ENCODE peak calls at places on chromosomes 3 and 15, in four cellular contexts. One of them, this sample, is unnamed.

GRCh38 chr3:177810162-177810623 is 612.9 kb upstream of the TBL1XR1 start:
- DNase-seq in A549: peak
- DNase-seq in HepG2: peak
- DNase-seq in K562: no peak
- DNase-seq in this sample: no peak

GRCh38 chr15:31300208-31300661 is 26.4 kb upstream of the KLF13 start:
- DNase-seq in HepG2: no peak
- DNase-seq in K562: no peak
- DNase-seq in A549: no peak
- DNase-seq in this sample: no peak

GRCh38 chr3:11721114-11721440 is 77.4 kb upstream of the VGLL4 start:
- DNase-seq in A549: no peak
- DNase-seq in K562: no peak
- DNase-seq in HepG2: no peak
- DNase-seq in this sample: no peak

GRCh38 chr3:149659173-149659468 is 1.3 kb upstream of the WWTR1 start:
- DNase-seq in A549: no peak
- DNase-seq in K562: no peak
- DNase-seq in HepG2: no peak
- DNase-seq in this sample: no peak

GRCh38 chr3:195061756-195062655 is 209.0 kb downstream of the XXYLT1 start:
- DNase-seq in A549: no peak
- DNase-seq in K562: no peak
- DNase-seq in HepG2: no peak
- DNase-seq in this sample: no peak

GRCh38 chr15:29871401-29871800 is 49.1 kb upstream of the TJP1 start:
- DNase-seq in HepG2: no peak
- DNase-seq in A549: no peak
- DNase-seq in K562: no peak
- DNase-seq in this sample: no peak

GRCh38 chr15:78304487-78305413 is 5.3 kb upstream of the SKIC8 start:
- DNase-seq in A549: no peak
- DNase-seq in K562: no peak
- DNase-seq in HepG2: no peak
- DNase-seq in this sample: no peak

GRCh38 chr3:124078978-124079911 is 87.3 kb upstream of the ROPN1 start:
- DNase-seq in HepG2: peak
- DNase-seq in A549: peak
- DNase-seq in K562: peak
- DNase-seq in this sample: no peak

GRCh38 chr3:139099968-139100817 is 55.5 kb upstream of the PRR23C start:
- DNase-seq in A549: no peak
- DNase-seq in K562: no peak
- DNase-seq in HepG2: no peak
- DNase-seq in this sample: no peak

GRCh38 chr3:8938021-8938420 is 25.3 kb downstream of the RAD18 start:
- DNase-seq in K562: no peak
- DNase-seq in A549: peak
- DNase-seq in HepG2: peak
- DNase-seq in this sample: no peak

GRCh38 chr3:129119365-129120100 is 2.1 kb downstream of the RAB43 start:
- DNase-seq in A549: no peak
- DNase-seq in HepG2: peak
- DNase-seq in K562: no peak
- DNase-seq in this sample: no peak

GRCh38 chr15:60477164-60477563 is 1.8 kb downstream of the ICE2 start:
- DNase-seq in A549: no peak
- DNase-seq in K562: no peak
- DNase-seq in HepG2: no peak
- DNase-seq in this sample: no peak

GRCh38 chr15:60477991-60478632 is 830 bp downstream of the ICE2 start:
- DNase-seq in HepG2: peak
- DNase-seq in K562: peak
- DNase-seq in A549: peak
- DNase-seq in this sample: no peak

GRCh38 chr15:60478633-60479360 is at the start of gene ICE2:
- DNase-seq in HepG2: peak
- DNase-seq in A549: peak
- DNase-seq in K562: peak
- DNase-seq in this sample: peak

GRCh38 chr15:60479361-60479684 is 381 bp upstream of the ICE2 start:
- DNase-seq in A549: no peak
- DNase-seq in HepG2: no peak
- DNase-seq in K562: no peak
- DNase-seq in this sample: no peak

DNA sequence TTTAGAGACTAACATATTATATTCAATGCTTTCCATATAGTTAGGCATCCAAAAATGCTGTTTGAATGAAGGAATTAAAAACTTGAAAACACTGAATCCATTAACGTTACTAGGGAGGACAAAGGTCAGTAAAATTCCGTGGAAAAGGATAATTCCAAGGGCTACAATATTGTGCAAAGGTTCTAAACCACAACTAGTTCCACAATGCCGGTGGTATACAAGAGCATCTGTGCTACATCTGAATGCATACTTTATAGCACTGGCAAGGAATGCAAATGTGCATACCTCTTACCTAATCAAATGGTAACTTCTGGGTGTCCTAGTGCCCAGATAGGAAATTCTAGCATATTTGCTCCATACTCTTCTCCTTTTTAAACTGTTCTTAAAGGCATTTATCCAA is 2.2 kb downstream of the ICE2 start:
- DNase-seq in A549: no peak
- DNase-seq in HepG2: peak
- DNase-seq in K562: no peak
- DNase-seq in this sample: no peak
- TF ChIP-seq NR3C1 in A549: no peak
- TF ChIP-seq NR3C1 in HepG2: no peak
- TF ChIP-seq NR3C1 in K562: no peak
- TF ChIP-seq NR3C1 in this sample: no peak

DNA sequence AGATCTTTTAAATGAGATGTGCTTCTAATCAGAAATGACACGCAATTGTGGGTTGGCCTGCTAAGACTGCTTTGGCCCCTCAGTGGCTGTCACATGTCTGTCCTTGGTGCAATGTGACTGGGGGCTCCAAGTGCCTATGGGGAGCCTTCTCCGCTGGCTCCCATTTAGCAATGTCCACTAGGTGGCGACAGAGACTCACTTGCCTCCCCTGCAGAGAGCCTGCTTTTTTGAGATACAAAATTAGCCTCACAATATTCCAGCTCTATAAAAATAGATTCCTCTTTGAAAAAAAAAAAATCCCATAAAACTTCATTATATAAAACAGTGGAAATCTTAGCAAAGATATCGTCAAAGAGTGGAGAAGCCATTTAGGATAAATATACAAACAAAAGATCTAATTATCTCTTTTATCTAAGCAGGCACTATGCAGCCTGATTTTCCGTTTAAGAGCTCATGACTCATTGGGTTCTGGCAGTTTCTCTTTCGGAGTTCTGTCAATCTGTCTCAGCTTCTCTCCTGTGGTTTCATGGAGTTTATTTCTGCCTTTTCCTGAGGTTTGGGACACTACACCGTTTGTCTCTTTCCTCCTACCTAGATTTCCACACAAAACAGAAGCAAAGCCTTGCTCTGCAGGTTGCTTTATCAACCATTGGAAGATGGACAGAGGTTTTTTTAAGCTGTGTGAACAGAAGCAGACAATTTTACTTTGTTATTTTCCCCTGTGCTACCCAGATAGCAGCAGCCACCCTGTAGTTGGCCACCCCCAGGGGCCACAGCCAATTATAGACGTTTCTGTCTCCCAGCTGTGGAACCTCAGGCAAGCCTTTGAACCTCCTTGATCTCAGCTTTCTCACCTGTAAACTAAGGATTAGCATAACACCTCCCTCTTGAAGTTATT is 68.4 kb upstream of the TNFAIP8L3 start:
- DNase-seq in A549: peak
- DNase-seq in K562: peak
- DNase-seq in HepG2: peak
- DNase-seq in this sample: peak
- TF ChIP-seq NR3C1 in A549: no peak
- TF ChIP-seq NR3C1 in K562: no peak
- TF ChIP-seq NR3C1 in HepG2: no peak
- TF ChIP-seq NR3C1 in this sample: no peak

GRCh38 chr15:70141376-70142071 is 43.8 kb upstream of the TLE3 start:
- DNase-seq in A549: no peak
- DNase-seq in HepG2: no peak
- DNase-seq in K562: no peak
- DNase-seq in this sample: no peak

GRCh38 chr15:70140543-70141375 is 43.0 kb upstream of the TLE3 start:
- DNase-seq in HepG2: peak
- DNase-seq in A549: peak
- DNase-seq in K562: no peak
- DNase-seq in this sample: peak

GRCh38 chr15:70142072-70142321 is 44.3 kb upstream of the TLE3 start:
- DNase-seq in A549: no peak
- DNase-seq in HepG2: no peak
- DNase-seq in K562: no peak
- DNase-seq in this sample: no peak

GRCh38 chr15:70140031-70140542 is 42.4 kb upstream of the TLE3 start:
- DNase-seq in K562: no peak
- DNase-seq in HepG2: no peak
- DNase-seq in A549: no peak
- DNase-seq in this sample: no peak

GRCh38 chr15:70142322-70143191 is 44.8 kb upstream of the TLE3 start:
- DNase-seq in HepG2: no peak
- DNase-seq in K562: no peak
- DNase-seq in A549: peak
- DNase-seq in this sample: no peak
- TF ChIP-seq NR3C1 in HepG2: no peak
- TF ChIP-seq NR3C1 in K562: no peak
- TF ChIP-seq NR3C1 in A549: no peak
- TF ChIP-seq NR3C1 in this sample: no peak

GRCh38 chr15:75725719-75726607 is 13.3 kb upstream of the CSPG4 start:
- DNase-seq in A549: no peak
- DNase-seq in HepG2: no peak
- DNase-seq in K562: no peak
- DNase-seq in this sample: no peak

GRCh38 chr15:75721923-75722870 is 9.5 kb upstream of the CSPG4 start:
- DNase-seq in A549: no peak
- DNase-seq in K562: no peak
- DNase-seq in HepG2: no peak
- DNase-seq in this sample: no peak

GRCh38 chr15:75725021-75725718 is 12.5 kb upstream of the CSPG4 start:
- DNase-seq in HepG2: no peak
- DNase-seq in K562: no peak
- DNase-seq in A549: no peak
- DNase-seq in this sample: no peak

GRCh38 chr15:75723171-75723846 is 10.7 kb upstream of the CSPG4 start:
- DNase-seq in HepG2: no peak
- DNase-seq in A549: no peak
- DNase-seq in K562: peak
- DNase-seq in this sample: no peak

DNA sequence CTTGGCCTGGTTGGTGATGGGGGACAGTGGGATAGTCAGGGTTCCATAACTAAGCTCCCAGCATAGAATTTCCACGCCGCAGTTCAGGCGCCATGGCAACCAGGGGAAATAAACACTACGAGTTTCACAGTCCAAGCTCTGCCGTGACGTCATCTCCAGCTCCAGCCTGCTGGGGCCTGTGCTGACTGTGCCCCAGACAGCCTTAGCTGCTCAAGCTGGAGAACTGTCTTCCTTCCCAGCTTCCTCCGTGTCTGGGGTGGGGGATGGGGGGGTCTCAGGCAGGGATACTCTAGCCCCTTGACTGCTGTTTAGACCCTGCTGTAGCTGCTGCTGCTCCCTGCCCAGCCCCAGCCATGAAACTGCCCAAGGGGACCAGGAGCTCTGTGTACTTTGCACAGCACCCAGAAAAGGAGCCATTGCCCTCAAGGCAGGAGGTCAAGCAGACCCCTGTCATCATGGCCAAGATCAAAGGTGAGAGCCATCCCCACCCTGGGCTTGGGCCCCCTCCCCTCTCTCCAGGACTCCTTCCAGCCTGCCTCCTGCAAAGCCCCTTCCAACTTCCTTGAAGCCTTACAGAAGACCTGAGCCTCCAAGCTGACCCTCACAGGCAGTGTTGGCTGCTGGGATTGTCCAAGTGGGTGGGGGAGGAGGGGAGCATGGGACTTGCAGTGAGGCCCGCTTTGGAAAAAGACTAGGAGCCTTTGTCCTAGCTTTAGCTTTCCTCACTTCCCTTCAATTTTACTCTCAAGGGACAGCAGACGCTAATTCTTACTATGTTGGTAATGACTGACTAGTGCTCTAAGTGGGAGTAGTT is 11.4 kb upstream of the CSPG4 start:
- DNase-seq in HepG2: peak
- DNase-seq in K562: peak
- DNase-seq in A549: peak
- DNase-seq in this sample: peak
- TF ChIP-seq NR3C1 in HepG2: no peak
- TF ChIP-seq NR3C1 in K562: no peak
- TF ChIP-seq NR3C1 in A549: no peak
- TF ChIP-seq NR3C1 in this sample: no peak

GRCh38 chr15:67852433-67852832 is 12.6 kb upstream of the RNU6-1 start:
- DNase-seq in HepG2: no peak
- DNase-seq in K562: no peak
- DNase-seq in A549: no peak
- DNase-seq in this sample: no peak

GRCh38 chr15:67845974-67846373 is 6.1 kb upstream of the RNU6-1 start:
- DNase-seq in HepG2: no peak
- DNase-seq in A549: no peak
- DNase-seq in K562: no peak
- DNase-seq in this sample: no peak

GRCh38 chr15:67850995-67851535 is 11.2 kb upstream of the RNU6-1 start:
- DNase-seq in K562: no peak
- DNase-seq in A549: no peak
- DNase-seq in HepG2: peak
- DNase-seq in this sample: no peak

GRCh38 chr15:67850336-67850735 is 10.5 kb upstream of the RNU6-1 start:
- DNase-seq in A549: no peak
- DNase-seq in K562: no peak
- DNase-seq in HepG2: no peak
- DNase-seq in this sample: no peak

DNA sequence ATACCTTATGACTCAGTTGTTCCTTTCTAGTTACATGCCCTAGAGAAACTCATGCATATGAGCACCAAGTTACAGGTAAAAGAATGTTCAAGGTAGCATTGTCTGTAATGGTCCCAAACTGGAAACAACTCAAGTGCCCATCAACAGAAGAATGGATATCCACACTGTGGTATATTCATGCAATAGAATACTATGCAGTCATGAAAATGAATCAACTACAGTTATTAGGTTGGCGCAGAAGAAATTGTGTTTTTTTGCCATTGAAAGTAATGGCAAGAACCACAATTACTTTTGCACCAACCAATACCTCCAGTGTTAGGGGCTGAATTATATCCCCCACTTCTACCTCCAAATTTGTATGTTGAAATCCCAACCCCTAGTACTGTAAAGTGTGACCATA is 9.7 kb upstream of the RNU6-1 start:
- DNase-seq in HepG2: no peak
- DNase-seq in K562: no peak
- DNase-seq in A549: no peak
- DNase-seq in this sample: no peak
- TF ChIP-seq NR3C1 in HepG2: no peak
- TF ChIP-seq NR3C1 in K562: no peak
- TF ChIP-seq NR3C1 in A549: no peak
- TF ChIP-seq NR3C1 in this sample: no peak